ENCODE peak calls at places on chromosomes 5 and 9, in nine cellular contexts. F is RWPE1; L is A549; B is effector memory CD4-positive, alpha-beta T cell; M is putamen; I is stimulated activated CD8-positive, alpha-beta memory T cell treated with anti-CD3 and anti-CD28 coated beads, Interleukin-7, amount 100 ng/mL, for 24 hours; H is activated T-cell treated with anti-CD3 and anti-CD28 coated beads for 1 hour; N is neural crest cell; E is GM03348. V is an unnamed sample.
A peak's percentile ranks its signal among the peaks of the same experiment; 100 is the strongest.

GRCh38 chr9:87427851-87428506 is 69.7 kb upstream of the DAPK1 start:
- DNase-seq in H (no peak), L (no peak), F (no peak), B (no peak), N (no peak), E (no peak), M (no peak), I (no peak), V (no peak)

GRCh38 chr5:95777441-95777840 is 45.1 kb downstream of the GLRX start:
- DNase-seq in B (no peak), M (no peak), F (no peak), H (no peak), E (no peak), I (no peak), L (no peak), N (no peak), V (no peak)

GRCh38 chr5:10222326-10222725 is 27.4 kb downstream of the ATPSCKMT start:
- DNase-seq in E (no peak), H (no peak), M (no peak), N (no peak), F (no peak), B (no peak), I (no peak), L (no peak), V (no peak)

GRCh38 chr5:124948062-124948753 is 201.8 kb upstream of the ZNF608 start:
- DNase-seq in N (no peak), B (no peak), H (no peak), M (no peak), L (no peak), E (no peak), F (no peak), I (no peak), V (no peak)

GRCh38 chr9:18137815-18138214 is 336.1 kb upstream of the ADAMTSL1 start:
- DNase-seq in B (no peak), L (no peak), E (no peak), I (no peak), M (no peak), N (no peak), H (no peak), F (no peak), V (no peak)

GRCh38 chr5:8864053-8864452 is 681.8 kb downstream of the SEMA5A start:
- DNase-seq in E (peak; percentile 17), B (no peak), L (no peak), M (no peak), H (no peak), F (peak; percentile 11), I (no peak), N (no peak), V (no peak)

GRCh38 chr5:67267522-67268232 is 71.1 kb upstream of the CD180 start:
- DNase-seq in I (no peak), F (peak; percentile 32), L (no peak), E (no peak), H (no peak), B (no peak), N (no peak), M (no peak), V (no peak)

GRCh38 chr5:179302499-179303185 is 42.6 kb downstream of the ADAMTS2 start:
- DNase-seq in B (no peak), F (no peak), N (no peak), L (no peak), E (no peak), I (no peak), H (no peak), M (no peak), V (no peak)

GRCh38 chr5:318341-318897 is 3.1 kb upstream of the AHRR start:
- DNase-seq in I (no peak), F (no peak), H (no peak), E (peak; percentile 54), M (no peak), L (no peak), N (no peak), B (no peak), V (no peak)